ENCODE peak calls at places on chromosomes 5 and 9, in eight cellular contexts. U is ovary, F is tibial nerve, A is heart left ventricle, D is A549, Q is thyroid gland, E is H1, Z is spleen. I is an unnamed sample.

GRCh38 chr5:128649183-128649582 is 111.1 kb upstream of the FBN2 start:
- DNase-seq in Q (no peak), A (no peak), F (no peak), E (no peak), D (no peak), Z (no peak), U (no peak), I (no peak)

GRCh38 chr9:74589576-74589975 is 92.4 kb downstream of the RORB start:
- DNase-seq in D (no peak), E (no peak), U (no peak), A (no peak), Z (no peak), Q (no peak), F (no peak), I (no peak)

GRCh38 chr5:115480245-115480644 is 64.3 kb downstream of the FEM1C start:
- DNase-seq in Q (no peak), E (no peak), F (no peak), Z (no peak), A (no peak), U (no peak), D (no peak), I (no peak)

GRCh38 chr5:1471240-1471853 is 26.1 kb upstream of the SLC6A3 start:
- DNase-seq in Q (no peak), E (no peak), D (no peak), A (no peak), U (no peak), Z (no peak), F (no peak), I (no peak)

GRCh38 chr5:51378778-51379652 is 4.2 kb upstream of the ISL1 start:
- DNase-seq in A (no peak), D (no peak), U (no peak), Z (no peak), Q (peak), F (no peak), E (no peak), I (no peak)

GRCh38 chr9:123775289-123775688 is 154.6 kb downstream of the DENND1A start:
- DNase-seq in Z (no peak), F (no peak), U (no peak), A (no peak), E (no peak), Q (no peak), D (no peak), I (no peak)

GRCh38 chr5:14712666-14713065 is 48.1 kb downstream of the OTULIN start:
- DNase-seq in E (no peak), A (no peak), F (no peak), Q (no peak), U (no peak), Z (no peak), D (no peak), I (no peak)

GRCh38 chr5:89401012-89401411 is 518.0 kb upstream of the MEF2C start:
- DNase-seq in E (no peak), Q (no peak), F (no peak), U (no peak), A (no peak), D (no peak), Z (no peak), I (no peak)

GRCh38 chr5:125530833-125531610 is 784.6 kb upstream of the ZNF608 start:
- DNase-seq in U (no peak), E (no peak), D (no peak), Q (no peak), Z (no peak), A (no peak), F (no peak), I (no peak)

GRCh38 chr9:133758228-133758627 is 20.1 kb upstream of the SARDH start:
- DNase-seq in U (peak), A (no peak), Q (peak), F (no peak), Z (no peak), D (no peak), E (no peak), I (peak)

GRCh38 chr5:163770625-163771024 is 265.2 kb downstream of the MAT2B start:
- DNase-seq in Q (no peak), F (no peak), U (no peak), Z (no peak), A (no peak), D (no peak), E (no peak), I (no peak)

GRCh38 chr5:56610093-56610698 is 205.2 kb upstream of the MAP3K1 start:
- DNase-seq in E (no peak), Q (no peak), U (no peak), F (no peak), A (no peak), D (no peak), Z (no peak), I (no peak)

GRCh38 chr9:109297899-109298298 is 23.0 kb downstream of the EPB41L4B start:
- DNase-seq in U (no peak), A (no peak), F (no peak), D (peak), Z (no peak), Q (no peak), E (no peak), I (no peak)

GRCh38 chr5:53067641-53068040 is 41.9 kb downstream of the MOCS2 start:
- DNase-seq in D (no peak), Z (no peak), U (no peak), F (no peak), E (no peak), A (no peak), Q (no peak), I (no peak)

GRCh38 chr5:7850533-7851239 is at the start of gene CFAP90:
- DNase-seq in Q (peak), U (peak), E (no peak), Z (peak), F (no peak), A (peak), D (peak), I (no peak)

GRCh38 chr5:53397845-53398244 is 82.6 kb upstream of the FST start:
- DNase-seq in D (peak), Z (no peak), A (peak), Q (peak), U (no peak), F (no peak), E (no peak), I (no peak)

GRCh38 chr9:109114670-109115069 is 5.1 kb downstream of the TMEM245 start:
- DNase-seq in F (no peak), A (no peak), Q (peak), U (no peak), Z (no peak), D (no peak), E (no peak), I (no peak)

GRCh38 chr5:73985145-73985544 is 359.1 kb downstream of the ARHGEF28 start:
- DNase-seq in D (peak), A (no peak), E (no peak), Z (no peak), F (no peak), Q (peak), U (no peak), I (no peak)

GRCh38 chr9:133130721-133131244 is 9.7 kb upstream of the RALGDS start:
- DNase-seq in Z (peak), U (no peak), Q (no peak), A (no peak), D (no peak), E (no peak), F (no peak), I (no peak)

GRCh38 chr9:16069671-16070586 is 517.1 kb downstream of the CCDC171 start:
- DNase-seq in F (no peak), Q (no peak), Z (no peak), D (no peak), U (no peak), A (no peak), E (no peak), I (no peak)

GRCh38 chr9:21764736-21765245 is 37.6 kb upstream of the MTAP start:
- DNase-seq in A (no peak), Q (no peak), Z (no peak), F (no peak), U (no peak), E (no peak), D (no peak), I (no peak)

GRCh38 chr5:4164167-4164566 is 568.5 kb downstream of the IRX1 start:
- DNase-seq in U (no peak), A (no peak), E (no peak), Z (no peak), F (no peak), Q (no peak), D (no peak), I (no peak)

GRCh38 chr9:103755441-103755840 is 338.7 kb upstream of the SMC2 start:
- DNase-seq in U (no peak), D (no peak), A (no peak), F (no peak), Z (no peak), E (no peak), Q (no peak), I (no peak)

DNA sequence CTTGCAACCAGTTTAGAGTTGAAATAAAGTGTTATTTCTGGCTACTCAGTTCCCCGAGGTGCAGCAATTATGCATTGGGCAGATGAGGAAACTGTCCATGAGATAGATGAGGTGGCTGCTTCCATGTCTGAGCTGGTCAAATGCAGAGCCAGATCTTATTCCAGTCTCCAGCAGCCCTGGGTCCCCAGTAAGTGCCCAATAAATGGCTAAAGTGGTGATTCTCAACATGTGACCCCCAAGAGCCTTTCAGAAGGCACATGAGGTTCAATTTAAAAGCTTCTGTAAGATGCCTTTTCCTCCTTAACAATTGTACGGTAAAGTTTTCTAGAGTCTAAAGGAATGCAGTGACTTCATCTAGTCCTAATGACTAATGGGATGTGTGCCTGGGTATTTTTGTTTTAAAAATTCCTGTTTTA is 17.5 kb downstream of the ATOX1 start:
- DNase-seq in E (no peak), D (no peak), F (no peak), A (no peak), Z (no peak), Q (no peak), U (no peak), I (no peak)
- TF ChIP-seq CTCF in E (no peak), D (peak), F (no peak), A (no peak), Z (peak), Q (peak), U (no peak), I (no peak)

DNA sequence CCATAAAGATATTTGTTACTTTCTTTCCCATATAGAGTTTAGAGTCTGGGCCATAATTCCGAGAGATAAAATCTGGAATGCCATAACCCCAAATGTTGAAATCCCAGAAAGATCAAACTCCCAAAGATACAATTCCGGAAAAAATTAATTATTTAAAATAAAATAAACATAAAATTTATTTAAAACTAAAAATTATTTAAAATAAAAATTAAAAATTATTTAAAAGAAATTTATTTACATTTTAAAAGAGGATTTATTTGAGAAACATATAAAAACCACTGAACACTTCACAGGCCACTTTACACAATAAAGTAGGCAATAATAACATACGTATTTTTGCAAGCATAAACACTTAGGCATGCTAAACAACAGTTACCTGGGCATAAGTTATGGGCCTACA is 57.9 kb downstream of the SHC3 start:
- DNase-seq in Q (no peak), U (no peak), A (no peak), F (no peak), Z (no peak), E (no peak), D (no peak), I (no peak)
- TF ChIP-seq POLR2A in Q (no peak), U (no peak), A (no peak), F (no peak), Z (no peak), E (no peak), D (no peak), I (no peak)

DNA sequence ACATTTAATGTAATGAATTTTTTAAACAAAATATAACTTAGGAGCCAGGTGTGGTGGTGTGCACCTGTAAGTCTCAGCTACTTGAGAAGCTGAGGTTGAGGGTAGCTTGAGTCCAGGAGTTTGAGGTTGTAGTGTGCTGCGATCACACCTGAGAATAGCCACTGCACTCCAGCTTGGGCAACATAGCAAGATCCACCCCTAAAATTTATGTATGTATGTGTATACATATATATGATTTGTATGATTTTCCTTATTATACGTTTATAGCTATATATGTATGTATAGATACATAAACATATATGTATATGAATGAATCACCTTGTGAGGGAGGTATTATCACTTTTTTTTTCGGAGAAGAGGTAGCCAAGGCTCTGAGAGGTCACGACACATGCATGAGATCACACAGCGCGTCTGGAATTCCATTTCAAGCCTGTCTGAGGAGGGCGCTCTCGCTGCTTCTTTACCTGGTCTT is 598 bp upstream of the CCNI2 start:
- DNase-seq in F (no peak), D (peak), U (no peak), E (no peak), Z (no peak), Q (peak), A (no peak), I (no peak)
- TF ChIP-seq CTCF in F (no peak), D (peak), U (no peak), E (peak), Z (no peak), Q (no peak), A (no peak), I (no peak)

GRCh38 chr9:113401027-113401792 is at the start of gene ALAD:
- DNase-seq in F (peak), Z (peak), A (peak), E (peak), U (peak), D (peak), Q (peak), I (peak)
- TF ChIP-seq POLR2A in F (peak), Z (no peak), A (no peak), E (no peak), U (no peak), D (peak), Q (peak), I (peak)

DNA sequence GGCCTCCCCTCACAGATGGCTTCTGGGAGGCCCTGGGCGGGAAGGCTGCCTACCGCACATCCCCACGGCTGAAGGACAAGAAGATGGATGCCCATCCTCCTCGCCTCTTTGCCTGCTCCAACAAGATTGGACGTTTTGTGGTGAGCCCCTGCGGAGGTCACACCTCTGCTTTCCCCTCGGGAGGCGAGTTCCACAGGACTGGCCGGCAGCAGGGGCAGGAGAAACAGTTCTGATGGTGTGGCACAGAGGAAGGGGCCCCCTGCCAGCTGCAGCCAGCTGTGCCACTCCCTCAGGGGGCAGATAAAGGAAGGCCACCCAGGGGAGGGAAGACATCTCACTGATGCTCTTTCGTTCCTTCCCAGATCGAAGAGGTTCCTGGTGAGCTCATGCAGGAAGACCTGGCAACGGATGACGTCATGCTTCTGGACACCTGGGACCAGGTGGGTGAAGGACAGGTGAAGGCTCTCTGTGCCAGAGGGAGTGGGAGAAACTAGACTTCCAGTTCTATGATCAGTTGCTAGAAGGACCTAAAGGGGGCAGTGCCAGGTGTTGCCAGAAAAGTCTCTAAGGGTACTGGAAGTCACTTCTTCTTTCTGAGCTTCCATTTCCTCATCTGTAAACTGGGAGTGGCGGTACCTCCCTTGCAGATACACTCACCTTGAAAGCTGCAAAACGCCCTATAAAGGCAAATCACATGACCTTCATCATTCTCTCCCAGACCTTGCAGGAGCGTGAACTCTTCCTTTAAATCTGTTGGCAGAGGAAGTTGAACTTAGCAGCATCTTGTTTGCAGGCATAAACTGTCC is 41.0 kb downstream of the STOM start:
- DNase-seq in Z (no peak), Q (no peak), E (no peak), A (peak), D (no peak), U (no peak), F (no peak), I (no peak)
- TF ChIP-seq CTCF in Z (no peak), Q (no peak), E (no peak), A (no peak), D (no peak), U (no peak), F (no peak), I (no peak)

DNA sequence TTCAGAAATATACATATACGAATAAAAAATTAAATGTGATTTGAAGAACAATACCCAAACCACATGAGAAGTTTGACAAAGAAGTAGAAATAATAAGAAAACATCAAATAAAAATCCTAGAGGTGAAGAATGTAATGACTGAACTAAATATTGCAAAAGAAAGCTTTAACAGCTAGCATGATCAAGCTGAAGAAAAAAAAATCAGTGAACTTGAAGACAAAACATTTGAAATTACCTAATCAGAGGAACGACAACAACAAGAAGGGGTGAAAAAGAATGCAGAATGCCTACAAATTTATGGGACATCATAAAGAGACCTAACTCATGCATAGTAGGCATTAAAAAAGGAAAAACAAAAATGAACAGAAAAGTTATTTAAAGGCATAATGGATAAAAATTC is 60.5 kb upstream of the SPEF2 start:
- DNase-seq in A (no peak), D (no peak), Z (no peak), F (no peak), E (no peak), Q (no peak), U (no peak), I (no peak)
- TF ChIP-seq POLR2A in A (no peak), D (no peak), Z (no peak), F (no peak), E (no peak), Q (no peak), U (no peak), I (no peak)

GRCh38 chr9:73199886-73200285 is 48.2 kb downstream of the ANXA1 start:
- DNase-seq in D (peak), Z (no peak), F (no peak), A (no peak), U (no peak), E (no peak), Q (no peak), I (no peak)
- TF ChIP-seq CTCF in D (peak), Z (no peak), F (no peak), A (no peak), U (no peak), E (peak), Q (no peak), I (no peak)

GRCh38 chr5:151755383-151755782 is 3.0 kb downstream of the ATOX1 start:
- DNase-seq in E (no peak), A (no peak), D (no peak), F (no peak), Z (no peak), U (no peak), Q (no peak), I (no peak)

GRCh38 chr5:151758141-151758429 is 346 bp downstream of the ATOX1 start:
- DNase-seq in Q (peak), E (no peak), A (peak), D (no peak), F (no peak), Z (peak), U (no peak), I (peak)

GRCh38 chr5:151757233-151758140 is 944 bp downstream of the ATOX1 start:
- DNase-seq in A (no peak), E (no peak), Q (no peak), F (no peak), U (no peak), Z (no peak), D (no peak), I (no peak)

GRCh38 chr5:151758430-151759241 is at the start of gene ATOX1:
- DNase-seq in A (peak), D (peak), U (peak), Q (peak), E (no peak), Z (peak), F (peak), I (peak)
- TF ChIP-seq POLR2A in A (peak), D (peak), U (peak), Q (peak), E (peak), Z (peak), F (peak), I (peak)

DNA sequence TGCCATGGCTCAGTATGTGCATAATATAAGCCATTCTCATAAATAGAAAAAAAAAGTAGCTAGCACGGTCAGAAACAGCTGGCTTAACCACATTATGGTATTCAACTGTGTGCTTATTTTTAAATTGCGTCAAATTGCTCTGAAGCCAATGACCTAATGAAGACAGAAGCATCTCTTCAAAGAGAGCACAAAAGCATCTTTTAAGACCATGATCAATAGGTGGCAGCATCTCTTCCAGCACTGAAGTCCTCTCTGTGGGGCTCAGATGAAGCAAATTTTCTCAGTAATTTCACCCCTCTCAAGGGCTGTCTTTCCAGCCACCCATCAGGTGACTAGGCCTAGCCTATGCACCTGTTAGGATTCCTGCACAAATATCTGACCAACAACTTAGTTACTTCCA is 251.4 kb downstream of the GLIS3 start:
- DNase-seq in D (peak), A (no peak), F (no peak), Q (no peak), E (no peak), U (no peak), Z (no peak), I (no peak)
- TF ChIP-seq CTCF in D (peak), A (no peak), F (no peak), Q (no peak), E (peak), U (no peak), Z (no peak), I (no peak)